ENCODE peak calls at places on chromosome 6, in nine cellular contexts. One of them, this sample, is unnamed.

GRCh38 chr6:17869010-17869752 is 118.3 kb downstream of the KIF13A start:
- DNase-seq in type B pancreatic cell: no peak
- DNase-seq in GF-D8: no peak
- DNase-seq in activated naive CD4-positive, alpha-beta T cell treated with anti-CD3 and anti-CD28 coated beads, Interleukin-2, amount 50 U/mL, for 72 hours: no peak
- DNase-seq in stimulated activated effector memory CD8-positive, alpha-beta T cell treated with anti-CD3 and anti-CD28 coated beads, Interleukin-12 subunit alpha, Interleukin-12 subunit beta, amount 100 ng/mL, for 72 hours: no peak
- DNase-seq in HS-5: peak
- DNase-seq in GM23338: no peak
- DNase-seq in pancreas: no peak
- DNase-seq in stimulated activated CD4-positive, alpha-beta T cell treated with anti-CD3 and anti-CD28 coated beads, Interleukin-1b, Interleukin-23, amount 100 ng/mL, for 24 hours: no peak
- DNase-seq in this sample: no peak

GRCh38 chr6:155377061-155377460 is 62.8 kb upstream of the TFB1M start:
- DNase-seq in stimulated activated effector memory CD8-positive, alpha-beta T cell treated with anti-CD3 and anti-CD28 coated beads, Interleukin-12 subunit alpha, Interleukin-12 subunit beta, amount 100 ng/mL, for 72 hours: no peak
- DNase-seq in pancreas: no peak
- DNase-seq in GF-D8: no peak
- DNase-seq in HS-5: peak
- DNase-seq in GM23338: no peak
- DNase-seq in type B pancreatic cell: no peak
- DNase-seq in stimulated activated CD4-positive, alpha-beta T cell treated with anti-CD3 and anti-CD28 coated beads, Interleukin-1b, Interleukin-23, amount 100 ng/mL, for 24 hours: no peak
- DNase-seq in activated naive CD4-positive, alpha-beta T cell treated with anti-CD3 and anti-CD28 coated beads, Interleukin-2, amount 50 U/mL, for 72 hours: no peak
- DNase-seq in this sample: no peak

GRCh38 chr6:41371461-41371991 is 36.1 kb downstream of the NCR2 start:
- DNase-seq in activated naive CD4-positive, alpha-beta T cell treated with anti-CD3 and anti-CD28 coated beads, Interleukin-2, amount 50 U/mL, for 72 hours: no peak
- DNase-seq in stimulated activated CD4-positive, alpha-beta T cell treated with anti-CD3 and anti-CD28 coated beads, Interleukin-1b, Interleukin-23, amount 100 ng/mL, for 24 hours: no peak
- DNase-seq in GM23338: peak
- DNase-seq in pancreas: peak
- DNase-seq in stimulated activated effector memory CD8-positive, alpha-beta T cell treated with anti-CD3 and anti-CD28 coated beads, Interleukin-12 subunit alpha, Interleukin-12 subunit beta, amount 100 ng/mL, for 72 hours: no peak
- DNase-seq in type B pancreatic cell: no peak
- DNase-seq in GF-D8: no peak
- DNase-seq in HS-5: no peak
- DNase-seq in this sample: no peak

GRCh38 chr6:15490242-15491100 is 172.4 kb downstream of the DTNBP1 start:
- DNase-seq in pancreas: no peak
- DNase-seq in activated naive CD4-positive, alpha-beta T cell treated with anti-CD3 and anti-CD28 coated beads, Interleukin-2, amount 50 U/mL, for 72 hours: no peak
- DNase-seq in stimulated activated effector memory CD8-positive, alpha-beta T cell treated with anti-CD3 and anti-CD28 coated beads, Interleukin-12 subunit alpha, Interleukin-12 subunit beta, amount 100 ng/mL, for 72 hours: no peak
- DNase-seq in GM23338: no peak
- DNase-seq in type B pancreatic cell: no peak
- DNase-seq in stimulated activated CD4-positive, alpha-beta T cell treated with anti-CD3 and anti-CD28 coated beads, Interleukin-1b, Interleukin-23, amount 100 ng/mL, for 24 hours: no peak
- DNase-seq in GF-D8: no peak
- DNase-seq in HS-5: no peak
- DNase-seq in this sample: no peak

GRCh38 chr6:148389086-148389485 is 46.4 kb downstream of the SASH1 start:
- DNase-seq in pancreas: no peak
- DNase-seq in GF-D8: no peak
- DNase-seq in HS-5: no peak
- DNase-seq in stimulated activated effector memory CD8-positive, alpha-beta T cell treated with anti-CD3 and anti-CD28 coated beads, Interleukin-12 subunit alpha, Interleukin-12 subunit beta, amount 100 ng/mL, for 72 hours: no peak
- DNase-seq in GM23338: no peak
- DNase-seq in activated naive CD4-positive, alpha-beta T cell treated with anti-CD3 and anti-CD28 coated beads, Interleukin-2, amount 50 U/mL, for 72 hours: no peak
- DNase-seq in type B pancreatic cell: no peak
- DNase-seq in stimulated activated CD4-positive, alpha-beta T cell treated with anti-CD3 and anti-CD28 coated beads, Interleukin-1b, Interleukin-23, amount 100 ng/mL, for 24 hours: no peak
- DNase-seq in this sample: no peak

GRCh38 chr6:170497845-170498281 is 55.2 kb downstream of the PSMB1 start:
- DNase-seq in pancreas: no peak
- DNase-seq in GF-D8: no peak
- DNase-seq in stimulated activated CD4-positive, alpha-beta T cell treated with anti-CD3 and anti-CD28 coated beads, Interleukin-1b, Interleukin-23, amount 100 ng/mL, for 24 hours: no peak
- DNase-seq in stimulated activated effector memory CD8-positive, alpha-beta T cell treated with anti-CD3 and anti-CD28 coated beads, Interleukin-12 subunit alpha, Interleukin-12 subunit beta, amount 100 ng/mL, for 72 hours: no peak
- DNase-seq in type B pancreatic cell: no peak
- DNase-seq in activated naive CD4-positive, alpha-beta T cell treated with anti-CD3 and anti-CD28 coated beads, Interleukin-2, amount 50 U/mL, for 72 hours: no peak
- DNase-seq in HS-5: no peak
- DNase-seq in GM23338: peak
- DNase-seq in this sample: no peak

GRCh38 chr6:129766959-129767728 is 57.2 kb upstream of the ARHGAP18 start:
- DNase-seq in pancreas: peak
- DNase-seq in HS-5: no peak
- DNase-seq in stimulated activated CD4-positive, alpha-beta T cell treated with anti-CD3 and anti-CD28 coated beads, Interleukin-1b, Interleukin-23, amount 100 ng/mL, for 24 hours: peak
- DNase-seq in type B pancreatic cell: peak
- DNase-seq in GM23338: peak
- DNase-seq in stimulated activated effector memory CD8-positive, alpha-beta T cell treated with anti-CD3 and anti-CD28 coated beads, Interleukin-12 subunit alpha, Interleukin-12 subunit beta, amount 100 ng/mL, for 72 hours: peak
- DNase-seq in GF-D8: no peak
- DNase-seq in activated naive CD4-positive, alpha-beta T cell treated with anti-CD3 and anti-CD28 coated beads, Interleukin-2, amount 50 U/mL, for 72 hours: peak
- DNase-seq in this sample: no peak

GRCh38 chr6:16236648-16237199 is 1.7 kb upstream of the GMPR start:
- DNase-seq in HS-5: no peak
- DNase-seq in activated naive CD4-positive, alpha-beta T cell treated with anti-CD3 and anti-CD28 coated beads, Interleukin-2, amount 50 U/mL, for 72 hours: no peak
- DNase-seq in pancreas: no peak
- DNase-seq in stimulated activated CD4-positive, alpha-beta T cell treated with anti-CD3 and anti-CD28 coated beads, Interleukin-1b, Interleukin-23, amount 100 ng/mL, for 24 hours: no peak
- DNase-seq in type B pancreatic cell: no peak
- DNase-seq in GM23338: no peak
- DNase-seq in GF-D8: peak
- DNase-seq in stimulated activated effector memory CD8-positive, alpha-beta T cell treated with anti-CD3 and anti-CD28 coated beads, Interleukin-12 subunit alpha, Interleukin-12 subunit beta, amount 100 ng/mL, for 72 hours: no peak
- DNase-seq in this sample: no peak

GRCh38 chr6:42269553-42269952 is 51.9 kb upstream of the MRPS10 start:
- DNase-seq in pancreas: no peak
- DNase-seq in activated naive CD4-positive, alpha-beta T cell treated with anti-CD3 and anti-CD28 coated beads, Interleukin-2, amount 50 U/mL, for 72 hours: no peak
- DNase-seq in stimulated activated CD4-positive, alpha-beta T cell treated with anti-CD3 and anti-CD28 coated beads, Interleukin-1b, Interleukin-23, amount 100 ng/mL, for 24 hours: no peak
- DNase-seq in type B pancreatic cell: no peak
- DNase-seq in stimulated activated effector memory CD8-positive, alpha-beta T cell treated with anti-CD3 and anti-CD28 coated beads, Interleukin-12 subunit alpha, Interleukin-12 subunit beta, amount 100 ng/mL, for 72 hours: no peak
- DNase-seq in HS-5: no peak
- DNase-seq in GM23338: no peak
- DNase-seq in GF-D8: no peak
- DNase-seq in this sample: no peak

GRCh38 chr6:48775157-48775556 is 664.2 kb upstream of the PTCHD4 start:
- DNase-seq in type B pancreatic cell: no peak
- DNase-seq in GM23338: no peak
- DNase-seq in stimulated activated effector memory CD8-positive, alpha-beta T cell treated with anti-CD3 and anti-CD28 coated beads, Interleukin-12 subunit alpha, Interleukin-12 subunit beta, amount 100 ng/mL, for 72 hours: no peak
- DNase-seq in activated naive CD4-positive, alpha-beta T cell treated with anti-CD3 and anti-CD28 coated beads, Interleukin-2, amount 50 U/mL, for 72 hours: no peak
- DNase-seq in GF-D8: no peak
- DNase-seq in pancreas: no peak
- DNase-seq in HS-5: no peak
- DNase-seq in stimulated activated CD4-positive, alpha-beta T cell treated with anti-CD3 and anti-CD28 coated beads, Interleukin-1b, Interleukin-23, amount 100 ng/mL, for 24 hours: no peak
- DNase-seq in this sample: no peak

GRCh38 chr6:15527838-15528617 is 134.8 kb downstream of the DTNBP1 start:
- DNase-seq in stimulated activated CD4-positive, alpha-beta T cell treated with anti-CD3 and anti-CD28 coated beads, Interleukin-1b, Interleukin-23, amount 100 ng/mL, for 24 hours: no peak
- DNase-seq in pancreas: no peak
- DNase-seq in GF-D8: no peak
- DNase-seq in GM23338: no peak
- DNase-seq in type B pancreatic cell: no peak
- DNase-seq in stimulated activated effector memory CD8-positive, alpha-beta T cell treated with anti-CD3 and anti-CD28 coated beads, Interleukin-12 subunit alpha, Interleukin-12 subunit beta, amount 100 ng/mL, for 72 hours: no peak
- DNase-seq in HS-5: no peak
- DNase-seq in activated naive CD4-positive, alpha-beta T cell treated with anti-CD3 and anti-CD28 coated beads, Interleukin-2, amount 50 U/mL, for 72 hours: no peak
- DNase-seq in this sample: no peak

GRCh38 chr6:104623052-104623690 is 236.5 kb downstream of the HACE1 start:
- DNase-seq in activated naive CD4-positive, alpha-beta T cell treated with anti-CD3 and anti-CD28 coated beads, Interleukin-2, amount 50 U/mL, for 72 hours: no peak
- DNase-seq in type B pancreatic cell: no peak
- DNase-seq in HS-5: no peak
- DNase-seq in stimulated activated effector memory CD8-positive, alpha-beta T cell treated with anti-CD3 and anti-CD28 coated beads, Interleukin-12 subunit alpha, Interleukin-12 subunit beta, amount 100 ng/mL, for 72 hours: no peak
- DNase-seq in pancreas: no peak
- DNase-seq in GM23338: peak
- DNase-seq in stimulated activated CD4-positive, alpha-beta T cell treated with anti-CD3 and anti-CD28 coated beads, Interleukin-1b, Interleukin-23, amount 100 ng/mL, for 24 hours: no peak
- DNase-seq in GF-D8: no peak
- DNase-seq in this sample: no peak

GRCh38 chr6:6908116-6908515 is 199.6 kb upstream of the RREB1 start:
- DNase-seq in stimulated activated CD4-positive, alpha-beta T cell treated with anti-CD3 and anti-CD28 coated beads, Interleukin-1b, Interleukin-23, amount 100 ng/mL, for 24 hours: no peak
- DNase-seq in type B pancreatic cell: no peak
- DNase-seq in GF-D8: no peak
- DNase-seq in pancreas: no peak
- DNase-seq in stimulated activated effector memory CD8-positive, alpha-beta T cell treated with anti-CD3 and anti-CD28 coated beads, Interleukin-12 subunit alpha, Interleukin-12 subunit beta, amount 100 ng/mL, for 72 hours: no peak
- DNase-seq in HS-5: no peak
- DNase-seq in GM23338: no peak
- DNase-seq in activated naive CD4-positive, alpha-beta T cell treated with anti-CD3 and anti-CD28 coated beads, Interleukin-2, amount 50 U/mL, for 72 hours: no peak
- DNase-seq in this sample: no peak

GRCh38 chr6:32133786-32134185 is 3.7 kb upstream of the FKBPL start:
- DNase-seq in HS-5: no peak
- DNase-seq in pancreas: no peak
- DNase-seq in stimulated activated effector memory CD8-positive, alpha-beta T cell treated with anti-CD3 and anti-CD28 coated beads, Interleukin-12 subunit alpha, Interleukin-12 subunit beta, amount 100 ng/mL, for 72 hours: no peak
- DNase-seq in GM23338: no peak
- DNase-seq in type B pancreatic cell: no peak
- DNase-seq in activated naive CD4-positive, alpha-beta T cell treated with anti-CD3 and anti-CD28 coated beads, Interleukin-2, amount 50 U/mL, for 72 hours: no peak
- DNase-seq in GF-D8: no peak
- DNase-seq in stimulated activated CD4-positive, alpha-beta T cell treated with anti-CD3 and anti-CD28 coated beads, Interleukin-1b, Interleukin-23, amount 100 ng/mL, for 24 hours: no peak
- DNase-seq in this sample: no peak

GRCh38 chr6:12286381-12287132 is 3.6 kb upstream of the EDN1 start:
- DNase-seq in pancreas: no peak
- DNase-seq in HS-5: no peak
- DNase-seq in GM23338: no peak
- DNase-seq in stimulated activated CD4-positive, alpha-beta T cell treated with anti-CD3 and anti-CD28 coated beads, Interleukin-1b, Interleukin-23, amount 100 ng/mL, for 24 hours: no peak
- DNase-seq in type B pancreatic cell: no peak
- DNase-seq in activated naive CD4-positive, alpha-beta T cell treated with anti-CD3 and anti-CD28 coated beads, Interleukin-2, amount 50 U/mL, for 72 hours: no peak
- DNase-seq in stimulated activated effector memory CD8-positive, alpha-beta T cell treated with anti-CD3 and anti-CD28 coated beads, Interleukin-12 subunit alpha, Interleukin-12 subunit beta, amount 100 ng/mL, for 72 hours: no peak
- DNase-seq in GF-D8: peak
- DNase-seq in this sample: no peak

GRCh38 chr6:114058435-114058834 is 87.5 kb upstream of the HDAC2 start:
- DNase-seq in activated naive CD4-positive, alpha-beta T cell treated with anti-CD3 and anti-CD28 coated beads, Interleukin-2, amount 50 U/mL, for 72 hours: no peak
- DNase-seq in GF-D8: no peak
- DNase-seq in stimulated activated effector memory CD8-positive, alpha-beta T cell treated with anti-CD3 and anti-CD28 coated beads, Interleukin-12 subunit alpha, Interleukin-12 subunit beta, amount 100 ng/mL, for 72 hours: no peak
- DNase-seq in pancreas: no peak
- DNase-seq in stimulated activated CD4-positive, alpha-beta T cell treated with anti-CD3 and anti-CD28 coated beads, Interleukin-1b, Interleukin-23, amount 100 ng/mL, for 24 hours: no peak
- DNase-seq in type B pancreatic cell: no peak
- DNase-seq in HS-5: no peak
- DNase-seq in GM23338: no peak
- DNase-seq in this sample: no peak